ENCODE peak calls at places on chromosomes 3 and 15, in seven cellular contexts. One of them, this sample, is unnamed.

GRCh38 chr3:20105513-20106280 is 65.5 kb downstream of the KAT2B start:
- DNase-seq in IMR-90: no peak
- DNase-seq in fibroblast of villous mesenchyme: no peak
- DNase-seq in activated naive CD4-positive, alpha-beta T cell treated with Interleukin-2 at 50 U/mL for 16 hours: no peak
- DNase-seq in neural progenitor cell: no peak
- DNase-seq in left ventricle myocardium inferior: no peak
- DNase-seq in osteoblast: no peak
- DNase-seq in this sample: no peak

GRCh38 chr3:9047465-9048346 is 84.4 kb upstream of the RAD18 start:
- DNase-seq in IMR-90: no peak
- DNase-seq in fibroblast of villous mesenchyme: no peak
- DNase-seq in activated naive CD4-positive, alpha-beta T cell treated with Interleukin-2 at 50 U/mL for 16 hours: no peak
- DNase-seq in neural progenitor cell: peak
- DNase-seq in left ventricle myocardium inferior: no peak
- DNase-seq in osteoblast: no peak
- DNase-seq in this sample: no peak

GRCh38 chr3:84023842-84024241 is 934.9 kb upstream of the CADM2 start:
- DNase-seq in IMR-90: no peak
- DNase-seq in fibroblast of villous mesenchyme: no peak
- DNase-seq in activated naive CD4-positive, alpha-beta T cell treated with Interleukin-2 at 50 U/mL for 16 hours: no peak
- DNase-seq in neural progenitor cell: no peak
- DNase-seq in left ventricle myocardium inferior: no peak
- DNase-seq in osteoblast: no peak
- DNase-seq in this sample: no peak

GRCh38 chr3:45995370-45996192 is at the start of gene FYCO1:
- DNase-seq in IMR-90: peak
- DNase-seq in fibroblast of villous mesenchyme: peak
- DNase-seq in activated naive CD4-positive, alpha-beta T cell treated with Interleukin-2 at 50 U/mL for 16 hours: peak
- DNase-seq in neural progenitor cell: peak
- DNase-seq in left ventricle myocardium inferior: peak
- DNase-seq in osteoblast: peak
- DNase-seq in this sample: peak

GRCh38 chr3:157406376-157406775 is 30.3 kb upstream of the PTX3 start:
- DNase-seq in IMR-90: no peak
- DNase-seq in fibroblast of villous mesenchyme: no peak
- DNase-seq in activated naive CD4-positive, alpha-beta T cell treated with Interleukin-2 at 50 U/mL for 16 hours: no peak
- DNase-seq in neural progenitor cell: no peak
- DNase-seq in left ventricle myocardium inferior: no peak
- DNase-seq in osteoblast: no peak
- DNase-seq in this sample: no peak

GRCh38 chr3:172087827-172088580 is 48.6 kb downstream of the FNDC3B start:
- DNase-seq in IMR-90: no peak
- DNase-seq in fibroblast of villous mesenchyme: no peak
- DNase-seq in activated naive CD4-positive, alpha-beta T cell treated with Interleukin-2 at 50 U/mL for 16 hours: no peak
- DNase-seq in neural progenitor cell: no peak
- DNase-seq in left ventricle myocardium inferior: no peak
- DNase-seq in osteoblast: no peak
- DNase-seq in this sample: no peak

GRCh38 chr15:56234804-56235203 is 8.9 kb downstream of the RFX7 start:
- DNase-seq in IMR-90: no peak
- DNase-seq in fibroblast of villous mesenchyme: no peak
- DNase-seq in activated naive CD4-positive, alpha-beta T cell treated with Interleukin-2 at 50 U/mL for 16 hours: no peak
- DNase-seq in neural progenitor cell: no peak
- DNase-seq in left ventricle myocardium inferior: no peak
- DNase-seq in osteoblast: peak
- DNase-seq in this sample: no peak

GRCh38 chr3:160372780-160373179 is 26.2 kb downstream of the IFT80 start:
- DNase-seq in IMR-90: peak
- DNase-seq in fibroblast of villous mesenchyme: peak
- DNase-seq in activated naive CD4-positive, alpha-beta T cell treated with Interleukin-2 at 50 U/mL for 16 hours: no peak
- DNase-seq in neural progenitor cell: no peak
- DNase-seq in left ventricle myocardium inferior: no peak
- DNase-seq in osteoblast: no peak
- DNase-seq in this sample: peak

GRCh38 chr3:168168743-168169142 is 73.0 kb upstream of the GOLIM4 start:
- DNase-seq in IMR-90: no peak
- DNase-seq in fibroblast of villous mesenchyme: no peak
- DNase-seq in activated naive CD4-positive, alpha-beta T cell treated with Interleukin-2 at 50 U/mL for 16 hours: no peak
- DNase-seq in neural progenitor cell: no peak
- DNase-seq in left ventricle myocardium inferior: no peak
- DNase-seq in osteoblast: no peak
- DNase-seq in this sample: no peak

GRCh38 chr3:132549890-132550578 is 47.0 kb upstream of the ACKR4 start:
- DNase-seq in IMR-90: peak
- DNase-seq in fibroblast of villous mesenchyme: peak
- DNase-seq in activated naive CD4-positive, alpha-beta T cell treated with Interleukin-2 at 50 U/mL for 16 hours: no peak
- DNase-seq in neural progenitor cell: no peak
- DNase-seq in left ventricle myocardium inferior: no peak
- DNase-seq in osteoblast: peak
- DNase-seq in this sample: peak